ENCODE peak calls at places on chromosomes 1 and 21, in seven cellular contexts. L is C1 segment of cervical spinal cord, K is NCI-H1105, A is Daoy, N is DMS153, M is amniotic stem cell, D is bronchial epithelial cell. W is an unnamed sample.

GRCh38 chr1:51331206-51332100 is 1.1 kb upstream of the TTC39A start:
- DNase-seq in K (peak), N (peak), A (peak), D (peak), L (no peak), M (no peak), W (no peak)

GRCh38 chr1:1422465-1423244 is 1.6 kb upstream of the ANKRD65 start:
- DNase-seq in K (no peak), M (no peak), N (no peak), L (no peak), A (peak), D (peak), W (no peak)

GRCh38 chr1:208604295-208604694 is 360.1 kb upstream of the PLXNA2 start:
- DNase-seq in A (no peak), M (no peak), D (peak), K (no peak), N (no peak), L (no peak), W (no peak)

GRCh38 chr21:27700974-27701614 is 734.2 kb upstream of the ADAMTS5 start:
- DNase-seq in K (peak), D (peak), A (peak), M (peak), L (peak), N (peak), W (peak)

GRCh38 chr21:36909901-36910561 is 56.4 kb downstream of the HLCS start:
- DNase-seq in K (no peak), L (no peak), A (peak), M (peak), D (peak), N (no peak), W (peak)

GRCh38 chr21:39720126-39720778 is 24.7 kb upstream of the IGSF5 start:
- DNase-seq in D (no peak), N (no peak), A (no peak), L (no peak), M (no peak), K (no peak), W (no peak)

GRCh38 chr1:243264718-243265117 is 8.9 kb downstream of the SDCCAG8 start:
- DNase-seq in D (peak), N (no peak), A (peak), M (no peak), K (no peak), L (no peak), W (peak)

GRCh38 chr1:238401138-238401537 is 510.4 kb upstream of the ZP4 start:
- DNase-seq in A (no peak), D (no peak), M (no peak), L (no peak), N (no peak), K (no peak), W (no peak)

GRCh38 chr1:9275567-9276034 is 17.1 kb upstream of the SPSB1 start:
- DNase-seq in A (peak), N (no peak), K (no peak), M (peak), L (no peak), D (peak), W (no peak)

GRCh38 chr1:104780470-104781078 is 1030.9 kb downstream of the AMY1C start:
- DNase-seq in M (no peak), A (no peak), K (peak), L (no peak), D (peak), N (peak), W (no peak)

GRCh38 chr1:203491664-203492485 is 2.1 kb upstream of the OPTC start:
- DNase-seq in A (no peak), D (no peak), M (no peak), L (peak), N (no peak), K (no peak), W (no peak)

GRCh38 chr1:155083865-155084721 is 5.5 kb downstream of the EFNA3 start:
- DNase-seq in D (peak), M (no peak), L (no peak), N (peak), K (no peak), A (peak), W (no peak)

GRCh38 chr21:32826317-32827167 is 55.0 kb upstream of the PAXBP1 start:
- DNase-seq in M (peak), K (peak), L (no peak), A (peak), N (peak), D (peak), W (peak)

GRCh38 chr1:68321084-68321685 is 88.9 kb upstream of the WLS start:
- DNase-seq in D (peak), K (no peak), L (peak), A (no peak), N (peak), M (no peak), W (no peak)

GRCh38 chr1:92310185-92310597 is 11.3 kb downstream of the RPAP2 start:
- DNase-seq in A (no peak), K (peak), L (no peak), N (no peak), D (peak), M (no peak), W (no peak)

GRCh38 chr1:1462318-1462966 is 9.1 kb upstream of the ATAD3B start:
- DNase-seq in D (peak), N (peak), K (no peak), M (no peak), L (no peak), A (peak), W (no peak)

GRCh38 chr1:226754797-226755533 is 15.9 kb upstream of the ITPKB start:
- DNase-seq in K (no peak), A (no peak), L (no peak), N (no peak), M (no peak), D (no peak), W (no peak)

GRCh38 chr21:45854702-45855247 is 126.8 kb upstream of the COL6A1 start:
- DNase-seq in D (no peak), K (no peak), A (peak), L (no peak), M (no peak), N (no peak), W (no peak)

GRCh38 chr1:167447521-167448136 is 70.7 kb downstream of the CD247 start:
- DNase-seq in L (no peak), M (no peak), K (no peak), A (peak), N (no peak), D (peak), W (no peak)

GRCh38 chr1:38919075-38919474 is 22.6 kb downstream of the RHBDL2 start:
- DNase-seq in N (peak), M (no peak), L (no peak), A (no peak), K (no peak), D (no peak), W (no peak)

GRCh38 chr21:43939443-43940328 is 72.4 kb upstream of the TRAPPC10 start:
- DNase-seq in D (no peak), N (no peak), A (no peak), M (no peak), K (no peak), L (no peak), W (no peak)

GRCh38 chr1:145960468-145961108 is 2.8 kb upstream of the LIX1L start:
- DNase-seq in M (no peak), K (peak), D (no peak), N (peak), L (peak), A (peak), W (no peak)

GRCh38 chr1:207922554-207922953 is 11.6 kb upstream of the CD34 start:
- DNase-seq in L (no peak), A (no peak), D (no peak), N (no peak), M (no peak), K (no peak), W (no peak)

GRCh38 chr1:206459703-206460102 is 10.6 kb upstream of the IKBKE start:
- DNase-seq in M (no peak), N (no peak), K (no peak), L (no peak), A (no peak), D (no peak), W (no peak)